ENCODE peak calls at places on chromosomes 3 and 15, in eight cellular contexts. Z is adrenal gland, Y is endothelial cell, X is endodermal cell, I is fibroblast of lung, R is kidney epithelial cell, H is fibroblast of pulmonary artery, L is suprapubic skin. K is an unnamed sample.

GRCh38 chr3:171874251-171874679 is 31.1 kb downstream of the TMEM212 start:
- DNase-seq in Z (peak; percentile 34), Y (no peak), X (no peak), I (peak; percentile 97), R (peak; percentile 94), H (peak; percentile 97), L (no peak), K (no peak)

GRCh38 chr3:69811452-69812401 is 72.5 kb downstream of the MITF start:
- DNase-seq in Z (no peak), Y (no peak), X (no peak), I (no peak), R (no peak), H (no peak), L (no peak), K (no peak)

GRCh38 chr15:71610991-71611720 is 199.2 kb upstream of the NR2E3 start:
- DNase-seq in Z (peak; percentile 11), Y (no peak), X (peak; percentile 57), I (no peak), R (no peak), H (no peak), L (no peak), K (no peak)

GRCh38 chr3:141076821-141077571 is 25.8 kb downstream of the SPSB4 start:
- DNase-seq in Z (peak; percentile 42), Y (no peak), X (peak; percentile 78), I (peak; percentile 11), R (no peak), H (peak; percentile 23), L (peak; percentile 68), K (no peak)

GRCh38 chr15:66863382-66864085 is 161.5 kb downstream of the SMAD6 start:
- DNase-seq in Z (no peak), Y (no peak), X (peak; percentile 38), I (no peak), R (no peak), H (no peak), L (no peak), K (no peak)

GRCh38 chr3:30864158-30864557 is 30.3 kb downstream of the GADL1 start:
- DNase-seq in Z (no peak), Y (no peak), X (no peak), I (no peak), R (no peak), H (no peak), L (no peak), K (no peak)

GRCh38 chr3:141382571-141382970 is 14.3 kb downstream of the ZBTB38 start:
- DNase-seq in Z (no peak), Y (no peak), X (no peak), I (no peak), R (no peak), H (no peak), L (no peak), K (no peak)

GRCh38 chr3:144104679-144105078 is 133.1 kb downstream of the DIPK2A start:
- DNase-seq in Z (no peak), Y (no peak), X (no peak), I (no peak), R (no peak), H (no peak), L (no peak), K (no peak)

GRCh38 chr15:56205061-56205876 is 38.4 kb downstream of the RFX7 start:
- DNase-seq in Z (no peak), Y (no peak), X (no peak), I (peak; percentile 36), R (no peak), H (peak; percentile 39), L (no peak), K (no peak)

GRCh38 chr15:77781131-77782051 is 148.7 kb upstream of the LINGO1 start:
- DNase-seq in Z (no peak), Y (no peak), X (no peak), I (no peak), R (no peak), H (no peak), L (no peak), K (no peak)

GRCh38 chr15:77786181-77786890 is 153.6 kb upstream of the LINGO1 start:
- DNase-seq in Z (peak; percentile 60), Y (no peak), X (no peak), I (no peak), R (no peak), H (no peak), L (no peak), K (no peak)

GRCh38 chr15:77783636-77784035 is 150.9 kb upstream of the LINGO1 start:
- DNase-seq in Z (no peak), Y (no peak), X (no peak), I (no peak), R (no peak), H (no peak), L (no peak), K (no peak)

GRCh38 chr15:77784361-77785292 is 151.9 kb upstream of the LINGO1 start:
- DNase-seq in Z (peak; percentile 18), Y (peak; percentile 45), X (peak; percentile 87), I (peak; percentile 2), R (no peak), H (peak; percentile 17), L (no peak), K (peak; percentile 60)

GRCh38 chr15:77782691-77783090 is 150.0 kb upstream of the LINGO1 start:
- DNase-seq in Z (no peak), Y (no peak), X (no peak), I (no peak), R (no peak), H (no peak), L (no peak), K (no peak)
- TF ChIP-seq CTCF in Z (no peak), Y (no peak), X (no peak), I (no peak), R (no peak), H (no peak), L (no peak), K (no peak)

DNA sequence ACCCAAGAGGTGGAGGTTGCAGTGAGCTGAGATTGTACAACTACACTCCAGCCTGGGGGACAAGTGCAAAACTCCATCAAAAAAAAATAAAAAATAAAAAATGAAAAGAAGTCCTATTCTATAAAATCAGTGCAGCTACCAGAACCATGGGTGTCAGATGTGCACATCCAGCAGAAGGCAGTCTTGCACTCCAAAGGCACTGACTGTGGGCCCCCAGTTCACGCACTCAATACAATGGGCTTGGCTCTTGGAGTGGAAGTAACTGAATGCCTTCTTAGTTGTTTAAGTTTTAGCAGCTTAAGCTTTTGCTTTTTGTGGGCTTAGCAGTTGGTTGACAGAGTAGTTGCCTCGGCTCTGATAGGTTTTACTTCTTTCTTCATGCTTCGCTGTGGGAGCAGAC is 141.4 kb downstream of the AGBL1 start:
- DNase-seq in Z (no peak), Y (no peak), X (no peak), I (no peak), R (no peak), H (no peak), L (no peak), K (no peak)
- TF ChIP-seq CTCF in Z (no peak), Y (no peak), X (peak; percentile 40), I (no peak), R (no peak), H (no peak), L (no peak), K (no peak)

DNA sequence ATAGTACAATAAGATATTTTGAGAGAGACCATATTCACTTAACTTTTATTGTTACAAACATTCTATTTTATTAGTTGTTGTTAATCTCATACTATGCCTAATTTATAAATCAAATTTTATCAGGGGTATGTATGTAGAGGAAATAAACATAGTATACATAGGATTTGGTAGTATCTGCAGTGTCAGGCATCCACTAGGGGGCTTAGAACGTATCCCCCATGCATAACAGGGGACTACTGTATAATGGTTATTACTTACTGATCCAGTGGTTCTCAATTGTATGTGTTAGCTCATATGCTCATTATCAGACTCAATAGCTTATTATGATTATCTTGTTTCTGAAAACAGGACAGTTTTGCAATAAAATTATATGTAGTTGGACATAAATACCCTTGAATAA is 27.6 kb downstream of the CMC1 start:
- DNase-seq in Z (no peak), Y (no peak), X (no peak), I (no peak), R (no peak), H (no peak), L (no peak), K (no peak)
- TF ChIP-seq CTCF in Z (no peak), Y (peak; percentile 26), X (peak; percentile 71), I (peak; percentile 33), R (peak; percentile 19), H (peak; percentile 29), L (no peak), K (peak; percentile 32)

DNA sequence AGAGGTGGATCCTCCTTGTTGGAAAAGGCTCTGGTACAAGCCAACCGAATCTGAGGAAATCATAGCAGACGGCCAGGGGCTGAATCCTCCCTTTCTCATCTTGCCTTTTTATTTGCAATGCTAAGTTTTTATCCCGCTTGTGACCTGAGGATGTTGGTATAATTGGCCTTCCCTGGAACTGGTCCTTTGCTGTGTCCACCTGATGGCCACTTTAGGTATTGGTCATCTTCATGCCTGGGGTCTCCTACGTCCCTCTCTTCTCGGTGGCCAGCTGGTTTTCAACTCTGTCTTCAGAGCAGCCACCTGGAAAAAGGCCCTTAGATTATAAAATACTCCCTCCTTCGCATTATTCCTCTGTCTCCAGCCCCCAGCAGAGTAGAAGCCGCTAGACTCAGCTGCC is 208.8 kb upstream of the CFAP20DC start:
- DNase-seq in Z (no peak), Y (no peak), X (no peak), I (no peak), R (no peak), H (no peak), L (no peak), K (no peak)
- TF ChIP-seq CTCF in Z (no peak), Y (peak; percentile 48), X (peak; percentile 62), I (no peak), R (no peak), H (no peak), L (no peak), K (peak; percentile 23)

K was measured in glutamatergic neuron.